ENCODE peak calls at places on chromosomes 7 and 10, in five cellular contexts. D, J, S, C and G are unnamed samples.
A peak's percentile ranks its signal among the peaks of the same experiment; 100 is the strongest.

GRCh38 chr7:128115326-128115820 is 84.1 kb upstream of the LRRC4 start:
- DNase-seq in D (no peak), S (no peak), J (peak; percentile 49), C (no peak), G (no peak)

GRCh38 chr10:30384791-30385201 is 35.7 kb upstream of the MTPAP start:
- DNase-seq in C (no peak), S (no peak), J (peak; percentile 76), D (peak; percentile 14), G (no peak)

GRCh38 chr10:92697663-92698511 is 8.1 kb downstream of the HHEX start:
- DNase-seq in J (no peak), S (peak; percentile 53), D (no peak), C (no peak), G (no peak)

GRCh38 chr10:32905466-32905865 is 52.6 kb downstream of the ITGB1 start:
- DNase-seq in S (no peak), J (no peak), C (no peak), D (no peak), G (no peak)

GRCh38 chr10:13526952-13527863 is 1.6 kb downstream of the BEND7 start:
- DNase-seq in S (no peak), J (peak; percentile 36), C (peak; percentile 45), D (peak; percentile 87), G (no peak)

GRCh38 chr7:107874605-107875446 is 16.2 kb upstream of the DLD start:
- DNase-seq in C (peak; percentile 52), D (peak; percentile 32), S (no peak), J (peak; percentile 76), G (no peak)

GRCh38 chr10:47372726-47373125 is 11.4 kb downstream of the ZNF488 start:
- DNase-seq in J (no peak), C (no peak), S (no peak), D (no peak), G (no peak)

GRCh38 chr10:71829171-71829570 is 21.9 kb downstream of the PSAP start:
- DNase-seq in D (no peak), C (no peak), S (no peak), J (no peak), G (no peak)

GRCh38 chr10:35124540-35124939 is 2.1 kb upstream of the CREM start:
- DNase-seq in S (no peak), C (no peak), J (peak; percentile 58), D (no peak), G (no peak)

GRCh38 chr10:6660460-6660859 is 80.4 kb upstream of the PRKCQ start:
- DNase-seq in J (no peak), D (no peak), S (no peak), C (no peak), G (no peak)

GRCh38 chr7:159158125-159158887 is 13.6 kb upstream of the VIPR2 start:
- DNase-seq in D (no peak), S (no peak), C (no peak), J (no peak), G (no peak)

GRCh38 chr7:102875700-102876192 is 37.1 kb upstream of the LRRC17 start:
- DNase-seq in J (peak; percentile 97), S (no peak), D (peak; percentile 100), C (peak; percentile 96), G (no peak)

GRCh38 chr10:77835669-77836086 is 90.9 kb downstream of the DLG5 start:
- DNase-seq in D (peak; percentile 8), C (no peak), S (no peak), J (no peak), G (no peak)

GRCh38 chr7:17236603-17237002 is 61.8 kb upstream of the AHR start:
- DNase-seq in J (peak; percentile 37), D (peak; percentile 38), S (no peak), C (no peak), G (no peak)

GRCh38 chr7:50342616-50343114 is 38.1 kb downstream of the IKZF1 start:
- DNase-seq in J (peak; percentile 30), S (no peak), C (no peak), D (no peak), G (no peak)

GRCh38 chr7:47796347-47796746 is 151.9 kb downstream of the PKD1L1 start:
- DNase-seq in C (no peak), J (no peak), S (no peak), D (no peak), G (no peak)

GRCh38 chr7:91242097-91242846 is 22.0 kb upstream of the FZD1 start:
- DNase-seq in D (peak; percentile 61), C (no peak), S (no peak), J (peak; percentile 48), G (no peak)

GRCh38 chr7:48643420-48644013 is 280.8 kb upstream of the CDC14C start:
- DNase-seq in S (no peak), J (no peak), C (no peak), D (peak; percentile 3), G (no peak)

GRCh38 chr10:1543596-1543995 is 193.7 kb downstream of the ADARB2 start:
- DNase-seq in J (no peak), S (no peak), D (no peak), C (no peak), G (no peak)

GRCh38 chr7:100864263-100864845 is 2.8 kb upstream of the TRIP6 start:
- DNase-seq in J (no peak), C (no peak), S (no peak), D (no peak), G (no peak)

GRCh38 chr10:3774814-3775670 is 10.0 kb downstream of the KLF6 start:
- DNase-seq in C (peak; percentile 74), S (no peak), J (peak; percentile 85), D (peak; percentile 93), G (no peak)

GRCh38 chr7:74405899-74406512 is 47.7 kb upstream of the GTF2IRD1 start:
- DNase-seq in D (no peak), J (no peak), C (no peak), S (no peak), G (no peak)

GRCh38 chr10:122258136-122259074 is 12.7 kb upstream of the BTBD16 start:
- DNase-seq in C (no peak), S (no peak), J (no peak), D (peak; percentile 35), G (no peak)

GRCh38 chr7:155198901-155199845 is 98.5 kb upstream of the INSIG1 start:
- DNase-seq in C (no peak), J (peak; percentile 14), S (no peak), D (peak; percentile 81), G (peak; percentile 38)

GRCh38 chr7:33745934-33746333 is 159.4 kb upstream of the BMPER start:
- DNase-seq in J (peak; percentile 57), S (no peak), D (peak; percentile 37), C (no peak), G (no peak)

GRCh38 chr10:103053659-103054581 is 135.8 kb downstream of the CNNM2 start:
- DNase-seq in J (peak; percentile 5), D (peak; percentile 75), C (peak; percentile 19), S (peak; percentile 68), G (peak; percentile 62)

GRCh38 chr7:42227523-42227922 is 9.5 kb downstream of the GLI3 start:
- DNase-seq in C (no peak), D (no peak), J (no peak), S (no peak), G (peak; percentile 16)

DNA sequence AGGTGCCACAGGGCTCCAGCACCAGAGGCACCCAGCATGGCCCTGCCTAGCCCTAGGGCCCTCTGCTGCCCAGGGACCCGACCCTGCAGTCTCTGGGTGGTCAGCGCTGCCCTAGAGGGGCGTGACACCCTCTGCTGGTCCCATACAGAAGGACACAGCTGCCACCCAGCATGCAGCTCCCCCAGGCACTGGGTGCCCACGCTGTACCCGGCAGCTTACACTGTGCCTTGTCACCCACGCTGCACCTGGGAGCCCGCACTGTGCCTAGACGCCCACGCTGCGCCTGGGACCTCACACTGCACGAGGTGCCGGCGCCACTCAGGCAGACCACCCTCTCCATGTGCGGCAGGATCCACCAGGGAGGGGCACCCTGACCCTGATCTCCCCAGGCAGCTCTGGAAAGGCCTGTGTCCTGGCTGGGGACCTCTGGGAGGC is 55.2 kb downstream of the PWWP2B start:
- DNase-seq in D (no peak), J (no peak), C (no peak), S (no peak), G (no peak)
- TF ChIP-seq CTCF in D (no peak), J (no peak), C (no peak), S (no peak), G (no peak)

GRCh38 chr7:130895006-130895750 is 161.2 kb upstream of the KLF14 start:
- DNase-seq in J (no peak), D (no peak), C (no peak), S (no peak), G (no peak)

GRCh38 chr7:130894146-130895005 is 160.4 kb upstream of the KLF14 start:
- DNase-seq in D (peak; percentile 72), J (peak; percentile 95), S (no peak), C (no peak), G (no peak)

GRCh38 chr7:130897515-130898419 is 163.8 kb upstream of the KLF14 start:
- DNase-seq in J (no peak), D (no peak), C (no peak), S (peak; percentile 52), G (no peak)

GRCh38 chr7:130896898-130897514 is 163.0 kb upstream of the KLF14 start:
- DNase-seq in S (peak; percentile 60), D (peak; percentile 69), J (peak; percentile 74), C (no peak), G (no peak)

GRCh38 chr7:130896051-130896881 is 162.3 kb upstream of the KLF14 start:
- DNase-seq in J (no peak), S (no peak), D (no peak), C (no peak), G (no peak)
- TF ChIP-seq CTCF in J (peak; percentile 21), S (peak; percentile 53), D (peak; percentile 52), C (peak; percentile 69), G (peak; percentile 47)

GRCh38 chr7:84675633-84676034 is 481.0 kb upstream of the SEMA3A start:
- DNase-seq in S (no peak), C (no peak), J (peak; percentile 77), D (peak; percentile 23), G (no peak)

GRCh38 chr7:84669177-84669732 is 474.7 kb upstream of the SEMA3A start:
- DNase-seq in S (no peak), C (no peak), J (no peak), D (no peak), G (no peak)

GRCh38 chr7:84678841-84679240 is 484.3 kb upstream of the SEMA3A start:
- DNase-seq in J (no peak), S (no peak), D (no peak), C (no peak), G (no peak)

GRCh38 chr7:84677386-84677785 is 482.8 kb upstream of the SEMA3A start:
- DNase-seq in S (no peak), C (no peak), D (no peak), J (peak; percentile 75), G (no peak)

DNA sequence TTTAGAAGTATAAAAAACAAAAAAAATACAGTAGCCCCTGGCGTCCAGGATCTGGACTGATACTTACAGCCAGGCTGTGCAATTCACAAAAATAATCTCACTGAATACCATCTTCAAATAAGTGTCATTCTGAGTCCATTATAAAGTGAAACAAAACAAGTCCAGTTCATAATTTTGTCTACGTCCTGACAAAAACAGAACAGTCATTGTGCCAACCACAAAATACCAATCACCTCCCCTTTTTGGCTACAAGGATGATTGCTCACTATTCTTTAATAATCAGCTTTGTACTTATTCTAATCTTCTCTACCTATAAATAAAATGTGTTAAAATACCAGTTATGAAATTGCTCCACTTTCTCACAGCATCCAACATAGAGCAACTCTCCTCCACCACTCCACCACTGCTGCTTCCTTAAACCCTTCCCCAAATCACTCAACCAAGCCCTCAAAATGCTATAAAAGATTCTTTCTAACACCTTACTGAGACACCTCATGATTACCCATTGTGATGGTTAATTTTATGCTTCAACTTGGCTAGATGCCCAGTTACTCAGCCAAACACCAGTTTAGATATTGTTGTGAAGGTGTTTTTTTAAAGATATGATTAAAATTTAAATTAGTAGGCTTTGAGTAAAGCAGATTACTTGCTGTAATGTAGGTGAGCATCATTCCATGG is 479.8 kb upstream of the SEMA3A start:
- DNase-seq in D (peak; percentile 38), J (peak; percentile 51), C (no peak), S (no peak), G (no peak)
- TF ChIP-seq CTCF in D (no peak), J (no peak), C (no peak), S (no peak), G (no peak)

GRCh38 chr7:43727494-43727893 is 1.8 kb downstream of the COA1 start:
- DNase-seq in S (no peak), J (no peak), C (no peak), D (no peak), G (no peak)
- TF ChIP-seq CTCF in S (no peak), J (no peak), C (no peak), D (no peak), G (no peak)